ENCODE peak calls at places on chromosomes 12 and 14, in five cellular contexts. One of them, this sample, is unnamed. For H3K36me3, the result is how much of the 10 kb centered on the place peaks cover.

GRCh38 chr12:56256326-56256960 is 1.7 kb downstream of the ANKRD52 start:
- DNase-seq in stomach: no peak
- DNase-seq in GM12878: no peak
- DNase-seq in suprapubic skin: no peak
- DNase-seq in tibial nerve: no peak
- DNase-seq in this sample: no peak

GRCh38 chr14:93018401-93018800 is 95.5 kb downstream of the CHGA start:
- DNase-seq in suprapubic skin: no peak
- DNase-seq in tibial nerve: no peak
- DNase-seq in GM12878: no peak
- DNase-seq in stomach: no peak
- DNase-seq in this sample: no peak

GRCh38 chr14:23118506-23119361 is at the start of gene CEBPE:
- DNase-seq in stomach: no peak
- DNase-seq in GM12878: no peak
- DNase-seq in tibial nerve: no peak
- DNase-seq in suprapubic skin: no peak
- DNase-seq in this sample: no peak

GRCh38 chr12:123444396-123445026 is 8.0 kb upstream of the RILPL2 start:
- DNase-seq in tibial nerve: no peak
- DNase-seq in GM12878: no peak
- DNase-seq in suprapubic skin: no peak
- DNase-seq in stomach: no peak
- DNase-seq in this sample: no peak

GRCh38 chr12:22406622-22407021 is 72.1 kb upstream of the ST8SIA1 start:
- DNase-seq in tibial nerve: no peak
- DNase-seq in GM12878: no peak
- DNase-seq in stomach: no peak
- DNase-seq in suprapubic skin: no peak
- DNase-seq in this sample: no peak

GRCh38 chr14:91387135-91387849 is 30.3 kb downstream of the CCDC88C start:
- DNase-seq in suprapubic skin: no peak
- DNase-seq in tibial nerve: no peak
- DNase-seq in GM12878: no peak
- DNase-seq in stomach: no peak
- DNase-seq in this sample: no peak

GRCh38 chr14:24139272-24139934 is 2.0 kb downstream of the EMC9 start:
- DNase-seq in stomach: no peak
- DNase-seq in suprapubic skin: no peak
- DNase-seq in tibial nerve: no peak
- DNase-seq in GM12878: no peak
- DNase-seq in this sample: no peak

GRCh38 chr14:100468557-100468956 is 118.7 kb downstream of the BEGAIN start:
- DNase-seq in GM12878: no peak
- DNase-seq in stomach: no peak
- DNase-seq in suprapubic skin: no peak
- DNase-seq in tibial nerve: no peak
- DNase-seq in this sample: no peak

GRCh38 chr12:113594967-113595366 is 123.3 kb upstream of the LHX5 start:
- DNase-seq in suprapubic skin: no peak
- DNase-seq in tibial nerve: no peak
- DNase-seq in stomach: no peak
- DNase-seq in GM12878: no peak
- DNase-seq in this sample: no peak

GRCh38 chr14:77204457-77204796 is 22.8 kb downstream of the TMEM63C start:
- DNase-seq in stomach: no peak
- DNase-seq in GM12878: no peak
- DNase-seq in tibial nerve: no peak
- DNase-seq in suprapubic skin: no peak
- DNase-seq in this sample: no peak

GRCh38 chr12:100672075-100672592 is 98.7 kb downstream of the GAS2L3 start:
- DNase-seq in GM12878: no peak
- DNase-seq in stomach: no peak
- DNase-seq in suprapubic skin: no peak
- DNase-seq in tibial nerve: no peak
- DNase-seq in this sample: peak

GRCh38 chr12:106030210-106031175 is 108.3 kb downstream of the NUAK1 start:
- DNase-seq in GM12878: no peak
- DNase-seq in suprapubic skin: no peak
- DNase-seq in tibial nerve: no peak
- DNase-seq in stomach: no peak
- DNase-seq in this sample: no peak

GRCh38 chr14:68781161-68782021 is 11.5 kb downstream of the ZFP36L1 start:
- DNase-seq in stomach: peak
- DNase-seq in suprapubic skin: no peak
- DNase-seq in tibial nerve: peak
- DNase-seq in GM12878: no peak
- DNase-seq in this sample: peak

GRCh38 chr14:32611752-32612151 is 282.7 kb downstream of the AKAP6 start:
- DNase-seq in suprapubic skin: no peak
- DNase-seq in stomach: no peak
- DNase-seq in GM12878: no peak
- DNase-seq in tibial nerve: no peak
- DNase-seq in this sample: no peak

GRCh38 chr12:94649349-94650142 is 811 bp downstream of the TMCC3 start:
- DNase-seq in GM12878: no peak
- DNase-seq in tibial nerve: peak
- DNase-seq in stomach: peak
- DNase-seq in suprapubic skin: peak
- DNase-seq in this sample: peak

GRCh38 chr14:93579178-93579577 is 148.4 kb downstream of the UNC79 start:
- DNase-seq in stomach: no peak
- DNase-seq in tibial nerve: no peak
- DNase-seq in suprapubic skin: no peak
- DNase-seq in GM12878: no peak
- DNase-seq in this sample: no peak

GRCh38 chr14:81157431-81157830 is 63.3 kb downstream of the GTF2A1 start:
- DNase-seq in tibial nerve: no peak
- DNase-seq in GM12878: no peak
- DNase-seq in stomach: no peak
- DNase-seq in suprapubic skin: no peak
- DNase-seq in this sample: no peak

GRCh38 chr14:63678538-63678937 is 36.9 kb upstream of the WDR89 start:
- DNase-seq in tibial nerve: no peak
- DNase-seq in GM12878: no peak
- DNase-seq in suprapubic skin: no peak
- DNase-seq in stomach: no peak
- DNase-seq in this sample: no peak

GRCh38 chr12:3458041-3458440 is 33.0 kb upstream of the PRMT8 start:
- DNase-seq in suprapubic skin: no peak
- DNase-seq in stomach: no peak
- DNase-seq in tibial nerve: no peak
- DNase-seq in GM12878: no peak
- DNase-seq in this sample: no peak

GRCh38 chr12:76123301-76124212 is 39.1 kb upstream of the NAP1L1 start:
- DNase-seq in GM12878: no peak
- DNase-seq in stomach: no peak
- DNase-seq in suprapubic skin: no peak
- DNase-seq in tibial nerve: no peak
- DNase-seq in this sample: no peak

GRCh38 chr14:101553931-101554330 is 7.4 kb upstream of the DIO3 start:
- DNase-seq in GM12878: no peak
- DNase-seq in suprapubic skin: no peak
- DNase-seq in stomach: no peak
- DNase-seq in tibial nerve: no peak
- DNase-seq in this sample: no peak
- H3K36me3 ChIP-seq in GM12878: under half
- H3K36me3 ChIP-seq in suprapubic skin: under half
- H3K36me3 ChIP-seq in stomach: under half
- H3K36me3 ChIP-seq in tibial nerve: under half
- H3K36me3 ChIP-seq in this sample: under half

GRCh38 chr14:28382460-28383220 is 383.9 kb upstream of the FOXG1 start:
- DNase-seq in GM12878: no peak
- DNase-seq in suprapubic skin: no peak
- DNase-seq in tibial nerve: no peak
- DNase-seq in stomach: no peak
- DNase-seq in this sample: no peak
- TF ChIP-seq EP300 in GM12878: no peak
- TF ChIP-seq EP300 in suprapubic skin: no peak
- TF ChIP-seq EP300 in tibial nerve: no peak
- TF ChIP-seq EP300 in stomach: no peak
- TF ChIP-seq EP300 in this sample: no peak

GRCh38 chr12:108547633-108548172 is 13.3 kb downstream of the SART3 start:
- DNase-seq in GM12878: no peak
- DNase-seq in tibial nerve: no peak
- DNase-seq in stomach: no peak
- DNase-seq in suprapubic skin: no peak
- DNase-seq in this sample: no peak
- H3K36me3 ChIP-seq in GM12878: under half
- H3K36me3 ChIP-seq in tibial nerve: half or more
- H3K36me3 ChIP-seq in stomach: half or more
- H3K36me3 ChIP-seq in suprapubic skin: half or more
- H3K36me3 ChIP-seq in this sample: under half

GRCh38 chr12:69649529-69649928 is 38.8 kb upstream of the LRRC10 start:
- DNase-seq in stomach: no peak
- DNase-seq in GM12878: no peak
- DNase-seq in suprapubic skin: no peak
- DNase-seq in tibial nerve: no peak
- DNase-seq in this sample: no peak

GRCh38 chr12:69653703-69654102 is 43.0 kb upstream of the LRRC10 start:
- DNase-seq in GM12878: no peak
- DNase-seq in stomach: no peak
- DNase-seq in suprapubic skin: no peak
- DNase-seq in tibial nerve: no peak
- DNase-seq in this sample: no peak

GRCh38 chr12:69648476-69648875 is 37.8 kb upstream of the LRRC10 start:
- DNase-seq in tibial nerve: no peak
- DNase-seq in GM12878: no peak
- DNase-seq in suprapubic skin: no peak
- DNase-seq in stomach: no peak
- DNase-seq in this sample: no peak

GRCh38 chr12:69655616-69656336 is 43.3 kb downstream of the BEST3 start:
- DNase-seq in tibial nerve: no peak
- DNase-seq in stomach: no peak
- DNase-seq in GM12878: no peak
- DNase-seq in suprapubic skin: no peak
- DNase-seq in this sample: no peak

DNA sequence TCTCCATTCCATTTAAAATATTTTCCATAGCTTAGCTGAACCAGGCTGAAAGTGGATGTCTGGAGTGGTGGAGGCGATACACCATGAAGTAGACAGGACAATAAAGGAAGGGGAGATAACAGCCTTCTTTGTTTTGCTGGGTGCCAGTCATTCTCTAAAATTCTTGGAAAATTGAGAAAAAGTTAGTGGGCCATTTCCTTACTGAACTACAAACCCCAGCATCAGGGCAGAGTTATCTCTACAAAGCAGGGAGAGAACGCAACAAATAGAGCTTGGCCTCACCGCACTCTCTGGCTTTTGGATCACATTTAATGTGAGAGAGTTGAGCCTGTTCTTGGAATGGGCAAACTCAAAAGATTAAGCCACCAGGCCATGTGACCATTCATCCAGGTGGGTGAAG is 41.2 kb upstream of the LRRC10 start:
- DNase-seq in stomach: no peak
- DNase-seq in GM12878: no peak
- DNase-seq in tibial nerve: no peak
- DNase-seq in suprapubic skin: no peak
- DNase-seq in this sample: no peak
- TF ChIP-seq EP300 in stomach: no peak
- TF ChIP-seq EP300 in GM12878: no peak
- TF ChIP-seq EP300 in tibial nerve: no peak
- TF ChIP-seq EP300 in suprapubic skin: no peak
- TF ChIP-seq EP300 in this sample: no peak

DNA sequence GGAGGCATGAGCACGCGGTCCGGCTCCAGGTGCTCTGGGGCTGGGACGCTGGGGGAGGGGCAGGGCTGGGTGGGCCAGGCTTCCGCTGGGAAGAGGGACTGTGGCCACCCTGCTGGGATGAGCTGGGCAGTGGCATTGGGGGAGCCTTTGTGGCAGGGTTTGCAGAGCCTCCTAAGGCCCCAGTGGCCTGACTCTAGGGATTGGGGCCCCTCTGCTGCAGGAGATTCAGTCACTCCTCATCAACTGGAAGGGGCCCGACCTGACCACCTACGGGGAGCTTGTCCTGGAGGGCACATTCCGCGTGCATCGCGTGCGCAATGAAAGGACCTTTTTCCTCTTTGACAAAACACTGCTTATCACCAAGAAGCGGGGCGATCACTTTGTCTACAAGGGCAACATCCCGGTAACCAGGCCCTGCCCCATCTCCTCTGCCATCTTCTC is 26.9 kb downstream of the PLEKHG3 start:
- DNase-seq in stomach: no peak
- DNase-seq in tibial nerve: no peak
- DNase-seq in suprapubic skin: no peak
- DNase-seq in GM12878: no peak
- DNase-seq in this sample: no peak
- H3K36me3 ChIP-seq in stomach: half or more
- H3K36me3 ChIP-seq in tibial nerve: half or more
- H3K36me3 ChIP-seq in suprapubic skin: half or more
- H3K36me3 ChIP-seq in GM12878: under half
- H3K36me3 ChIP-seq in this sample: under half

DNA sequence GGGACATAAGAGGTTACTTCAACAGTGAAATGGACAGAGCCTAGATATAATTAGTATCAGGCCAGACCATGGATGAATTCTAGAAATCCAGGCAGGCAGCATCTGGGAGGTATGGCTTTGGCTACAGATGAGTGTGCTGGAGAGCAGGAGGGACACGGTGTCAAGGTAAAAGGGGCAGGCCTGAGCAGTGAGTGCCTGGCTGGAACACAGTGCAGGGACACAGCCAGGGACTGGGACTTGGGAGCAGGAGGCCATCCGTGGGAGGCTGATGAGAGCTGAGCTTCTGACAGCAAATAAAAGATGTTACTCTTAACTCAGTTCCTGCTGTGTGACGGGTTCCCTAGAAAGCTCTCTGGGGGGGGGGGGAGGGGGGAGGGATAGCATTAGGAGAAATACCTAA is 13.6 kb upstream of the LGALS3 start:
- DNase-seq in stomach: no peak
- DNase-seq in suprapubic skin: no peak
- DNase-seq in tibial nerve: no peak
- DNase-seq in GM12878: no peak
- DNase-seq in this sample: no peak
- TF ChIP-seq EP300 in stomach: no peak
- TF ChIP-seq EP300 in suprapubic skin: no peak
- TF ChIP-seq EP300 in tibial nerve: no peak
- TF ChIP-seq EP300 in GM12878: no peak
- TF ChIP-seq EP300 in this sample: no peak

DNA sequence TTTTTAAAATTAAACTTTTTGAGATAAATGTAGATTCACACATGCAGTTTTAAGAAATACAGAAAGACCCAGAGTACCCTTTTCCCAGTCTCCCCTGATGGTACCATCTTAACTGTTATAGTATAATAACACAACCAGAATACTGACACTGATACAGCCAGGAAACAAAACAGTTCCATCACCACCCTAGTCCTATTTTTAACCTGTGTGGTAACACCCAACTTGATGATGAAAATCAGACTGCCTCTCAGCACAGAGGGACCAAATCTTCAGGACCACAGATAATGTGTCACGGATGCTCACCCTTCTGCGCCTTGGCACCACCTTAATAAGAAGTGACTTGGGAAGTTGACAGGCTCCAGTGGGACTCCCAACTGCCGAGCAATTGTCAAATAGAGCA is 18.1 kb downstream of the FBXO21 start:
- DNase-seq in suprapubic skin: no peak
- DNase-seq in GM12878: no peak
- DNase-seq in tibial nerve: no peak
- DNase-seq in stomach: no peak
- DNase-seq in this sample: no peak
- H3K36me3 ChIP-seq in suprapubic skin: half or more
- H3K36me3 ChIP-seq in GM12878: under half
- H3K36me3 ChIP-seq in tibial nerve: half or more
- H3K36me3 ChIP-seq in stomach: half or more
- H3K36me3 ChIP-seq in this sample: under half